ENCODE peak calls at places on chromosome 22, in seven cellular contexts. One of them, this sample, is unnamed.

GRCh38 chr22:19864538-19865106 is 9.9 kb upstream of the GNB1L start:
- DNase-seq in epithelial cell of esophagus: no peak
- DNase-seq in neural progenitor cell: no peak
- DNase-seq in body of pancreas: no peak
- DNase-seq in cardiac fibroblast: peak; percentile 52
- DNase-seq in lower lobe of right lung: no peak
- DNase-seq in astrocyte of the spinal cord: no peak
- DNase-seq in this sample: no peak

GRCh38 chr22:41828516-41828915 is 4.4 kb upstream of the SREBF2 start:
- DNase-seq in epithelial cell of esophagus: no peak
- DNase-seq in neural progenitor cell: no peak
- DNase-seq in body of pancreas: peak; percentile 53
- DNase-seq in cardiac fibroblast: no peak
- DNase-seq in lower lobe of right lung: no peak
- DNase-seq in astrocyte of the spinal cord: no peak
- DNase-seq in this sample: no peak

GRCh38 chr22:48250937-48251530 is 1488.6 kb downstream of the TBC1D22A start:
- DNase-seq in epithelial cell of esophagus: no peak
- DNase-seq in neural progenitor cell: no peak
- DNase-seq in body of pancreas: no peak
- DNase-seq in cardiac fibroblast: no peak
- DNase-seq in lower lobe of right lung: no peak
- DNase-seq in astrocyte of the spinal cord: no peak
- DNase-seq in this sample: no peak

GRCh38 chr22:33811686-33812085 is 108.6 kb downstream of the LARGE1 start:
- DNase-seq in epithelial cell of esophagus: no peak
- DNase-seq in neural progenitor cell: peak; percentile 26
- DNase-seq in body of pancreas: peak; percentile 39
- DNase-seq in cardiac fibroblast: peak; percentile 74
- DNase-seq in lower lobe of right lung: no peak
- DNase-seq in astrocyte of the spinal cord: no peak
- DNase-seq in this sample: no peak

GRCh38 chr22:48734359-48734758 is 1093.3 kb downstream of the BRD1 start:
- DNase-seq in epithelial cell of esophagus: no peak
- DNase-seq in neural progenitor cell: no peak
- DNase-seq in body of pancreas: no peak
- DNase-seq in cardiac fibroblast: no peak
- DNase-seq in lower lobe of right lung: peak; percentile 19
- DNase-seq in astrocyte of the spinal cord: no peak
- DNase-seq in this sample: no peak

GRCh38 chr22:35735622-35736021 is 17.9 kb downstream of the APOL5 start:
- DNase-seq in epithelial cell of esophagus: no peak
- DNase-seq in neural progenitor cell: no peak
- DNase-seq in body of pancreas: no peak
- DNase-seq in cardiac fibroblast: no peak
- DNase-seq in lower lobe of right lung: no peak
- DNase-seq in astrocyte of the spinal cord: no peak
- DNase-seq in this sample: no peak

GRCh38 chr22:33922268-33922667 is 2.0 kb upstream of the LARGE1 start:
- DNase-seq in epithelial cell of esophagus: no peak
- DNase-seq in neural progenitor cell: peak; percentile 90
- DNase-seq in body of pancreas: peak; percentile 46
- DNase-seq in cardiac fibroblast: peak; percentile 39
- DNase-seq in lower lobe of right lung: no peak
- DNase-seq in astrocyte of the spinal cord: no peak
- DNase-seq in this sample: no peak

GRCh38 chr22:23496445-23496833 is 83.7 kb downstream of the IGLL1 start:
- DNase-seq in epithelial cell of esophagus: no peak
- DNase-seq in neural progenitor cell: no peak
- DNase-seq in body of pancreas: no peak
- DNase-seq in cardiac fibroblast: no peak
- DNase-seq in lower lobe of right lung: no peak
- DNase-seq in astrocyte of the spinal cord: no peak
- DNase-seq in this sample: no peak

GRCh38 chr22:31441652-31442051 is 42.2 kb downstream of the DRG1 start:
- DNase-seq in epithelial cell of esophagus: no peak
- DNase-seq in neural progenitor cell: no peak
- DNase-seq in body of pancreas: no peak
- DNase-seq in cardiac fibroblast: no peak
- DNase-seq in lower lobe of right lung: no peak
- DNase-seq in astrocyte of the spinal cord: no peak
- DNase-seq in this sample: no peak

GRCh38 chr22:17954860-17955587 is 69.3 kb downstream of the MICAL3 start:
- DNase-seq in epithelial cell of esophagus: no peak
- DNase-seq in neural progenitor cell: no peak
- DNase-seq in body of pancreas: no peak
- DNase-seq in cardiac fibroblast: no peak
- DNase-seq in lower lobe of right lung: no peak
- DNase-seq in astrocyte of the spinal cord: no peak
- DNase-seq in this sample: no peak

GRCh38 chr22:35128637-35129036 is 62.7 kb downstream of the ISX start:
- DNase-seq in epithelial cell of esophagus: no peak
- DNase-seq in neural progenitor cell: no peak
- DNase-seq in body of pancreas: no peak
- DNase-seq in cardiac fibroblast: no peak
- DNase-seq in lower lobe of right lung: no peak
- DNase-seq in astrocyte of the spinal cord: no peak
- DNase-seq in this sample: no peak

GRCh38 chr22:41512421-41513194 is 31.7 kb downstream of the POLR3H start:
- DNase-seq in epithelial cell of esophagus: peak; percentile 75
- DNase-seq in neural progenitor cell: peak; percentile 86
- DNase-seq in body of pancreas: no peak
- DNase-seq in cardiac fibroblast: peak; percentile 69
- DNase-seq in lower lobe of right lung: no peak
- DNase-seq in astrocyte of the spinal cord: peak; percentile 82
- DNase-seq in this sample: peak; percentile 56

GRCh38 chr22:37235897-37236607 is 8.0 kb downstream of the RAC2 start:
- DNase-seq in epithelial cell of esophagus: no peak
- DNase-seq in neural progenitor cell: no peak
- DNase-seq in body of pancreas: no peak
- DNase-seq in cardiac fibroblast: no peak
- DNase-seq in lower lobe of right lung: peak; percentile 45
- DNase-seq in astrocyte of the spinal cord: no peak
- DNase-seq in this sample: no peak

GRCh38 chr22:49749227-49749626 is 78.4 kb downstream of the BRD1 start:
- DNase-seq in epithelial cell of esophagus: no peak
- DNase-seq in neural progenitor cell: no peak
- DNase-seq in body of pancreas: no peak
- DNase-seq in cardiac fibroblast: no peak
- DNase-seq in lower lobe of right lung: no peak
- DNase-seq in astrocyte of the spinal cord: no peak
- DNase-seq in this sample: no peak

GRCh38 chr22:50146440-50147228 is 23.9 kb upstream of the PANX2 start:
- DNase-seq in epithelial cell of esophagus: peak; percentile 78
- DNase-seq in neural progenitor cell: peak; percentile 40
- DNase-seq in body of pancreas: peak; percentile 76
- DNase-seq in cardiac fibroblast: peak; percentile 84
- DNase-seq in lower lobe of right lung: peak; percentile 60
- DNase-seq in astrocyte of the spinal cord: peak; percentile 53
- DNase-seq in this sample: no peak

GRCh38 chr22:22103078-22103593 is 120.5 kb upstream of the TOP3B start:
- DNase-seq in epithelial cell of esophagus: no peak
- DNase-seq in neural progenitor cell: peak; percentile 24
- DNase-seq in body of pancreas: no peak
- DNase-seq in cardiac fibroblast: no peak
- DNase-seq in lower lobe of right lung: no peak
- DNase-seq in astrocyte of the spinal cord: no peak
- DNase-seq in this sample: no peak
- TF ChIP-seq CTCF in epithelial cell of esophagus: peak; percentile 50
- TF ChIP-seq CTCF in neural progenitor cell: peak; percentile 58
- TF ChIP-seq CTCF in body of pancreas: no peak
- TF ChIP-seq CTCF in cardiac fibroblast: peak; percentile 67
- TF ChIP-seq CTCF in lower lobe of right lung: peak; percentile 20
- TF ChIP-seq CTCF in astrocyte of the spinal cord: peak; percentile 46
- TF ChIP-seq CTCF in this sample: peak; percentile 58

GRCh38 chr22:44615602-44616180 is 86.3 kb upstream of the PRR5 start:
- DNase-seq in epithelial cell of esophagus: no peak
- DNase-seq in neural progenitor cell: no peak
- DNase-seq in body of pancreas: no peak
- DNase-seq in cardiac fibroblast: no peak
- DNase-seq in lower lobe of right lung: peak; percentile 21
- DNase-seq in astrocyte of the spinal cord: no peak
- DNase-seq in this sample: no peak

GRCh38 chr22:44616461-44616860 is 85.5 kb upstream of the PRR5 start:
- DNase-seq in epithelial cell of esophagus: no peak
- DNase-seq in neural progenitor cell: no peak
- DNase-seq in body of pancreas: no peak
- DNase-seq in cardiac fibroblast: no peak
- DNase-seq in lower lobe of right lung: peak; percentile 30
- DNase-seq in astrocyte of the spinal cord: no peak
- DNase-seq in this sample: no peak

GRCh38 chr22:44613196-44613595 is 88.8 kb upstream of the PRR5 start:
- DNase-seq in epithelial cell of esophagus: no peak
- DNase-seq in neural progenitor cell: no peak
- DNase-seq in body of pancreas: no peak
- DNase-seq in cardiac fibroblast: no peak
- DNase-seq in lower lobe of right lung: no peak
- DNase-seq in astrocyte of the spinal cord: no peak
- DNase-seq in this sample: no peak

GRCh38 chr22:44616882-44617655 is 84.9 kb upstream of the PRR5 start:
- DNase-seq in epithelial cell of esophagus: no peak
- DNase-seq in neural progenitor cell: no peak
- DNase-seq in body of pancreas: no peak
- DNase-seq in cardiac fibroblast: no peak
- DNase-seq in lower lobe of right lung: peak; percentile 37
- DNase-seq in astrocyte of the spinal cord: no peak
- DNase-seq in this sample: no peak

DNA sequence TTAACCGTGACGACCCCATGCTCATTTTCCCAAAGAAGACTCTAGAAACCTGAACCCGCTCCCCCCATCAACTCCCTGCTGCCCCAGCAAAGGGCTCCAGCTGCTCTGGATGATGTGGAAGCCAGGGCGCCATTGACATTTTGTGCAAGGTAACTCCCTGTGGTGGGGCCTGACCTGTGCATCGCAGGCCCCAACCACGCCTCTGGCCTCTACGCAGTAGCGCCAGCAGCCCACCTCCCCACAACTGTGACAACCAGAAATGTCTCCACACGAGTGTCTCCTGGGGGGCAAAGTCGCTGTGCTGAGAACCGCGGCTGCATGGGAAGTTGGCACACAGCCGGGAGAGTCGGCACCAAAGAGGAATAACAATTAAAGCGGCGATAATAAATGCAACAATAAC is 86.9 kb upstream of the PRR5 start:
- DNase-seq in epithelial cell of esophagus: no peak
- DNase-seq in neural progenitor cell: no peak
- DNase-seq in body of pancreas: no peak
- DNase-seq in cardiac fibroblast: no peak
- DNase-seq in lower lobe of right lung: peak; percentile 24
- DNase-seq in astrocyte of the spinal cord: no peak
- DNase-seq in this sample: no peak
- H3K4me3 ChIP-seq in epithelial cell of esophagus: no peak overlapping the region
- H3K4me3 ChIP-seq in neural progenitor cell: no peak overlapping the region
- H3K4me3 ChIP-seq in body of pancreas: no peak overlapping the region
- H3K4me3 ChIP-seq in cardiac fibroblast: no peak overlapping the region
- H3K4me3 ChIP-seq in lower lobe of right lung: no peak overlapping the region
- H3K4me3 ChIP-seq in astrocyte of the spinal cord: no peak overlapping the region
- H3K4me3 ChIP-seq in this sample: no peak overlapping the region

DNA sequence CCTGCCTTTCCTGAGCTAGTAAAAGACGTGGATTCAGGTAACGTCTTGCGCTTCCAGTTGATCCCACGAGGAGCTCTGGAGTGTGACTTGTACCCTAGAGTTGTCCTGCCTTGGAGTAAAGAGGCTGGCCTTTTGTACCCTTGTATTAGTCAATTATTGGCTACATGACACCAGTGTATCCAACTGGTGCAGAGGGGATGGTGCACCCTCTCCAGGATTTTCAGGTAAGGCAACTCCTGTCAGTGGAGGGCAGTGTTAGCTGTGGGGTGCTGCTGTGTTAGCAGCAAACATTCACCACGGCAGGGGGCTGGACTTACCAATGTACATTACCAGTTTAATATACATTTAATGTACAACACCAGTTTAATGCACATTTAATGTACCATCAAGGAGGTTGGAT is 233.5 kb downstream of the MIAT start:
- DNase-seq in epithelial cell of esophagus: peak; percentile 7
- DNase-seq in neural progenitor cell: peak; percentile 31
- DNase-seq in body of pancreas: no peak
- DNase-seq in cardiac fibroblast: no peak
- DNase-seq in lower lobe of right lung: no peak
- DNase-seq in astrocyte of the spinal cord: no peak
- DNase-seq in this sample: no peak
- TF ChIP-seq CTCF in epithelial cell of esophagus: peak; percentile 22
- TF ChIP-seq CTCF in neural progenitor cell: peak; percentile 30
- TF ChIP-seq CTCF in body of pancreas: no peak
- TF ChIP-seq CTCF in cardiac fibroblast: no peak
- TF ChIP-seq CTCF in lower lobe of right lung: no peak
- TF ChIP-seq CTCF in astrocyte of the spinal cord: peak; percentile 7
- TF ChIP-seq CTCF in this sample: no peak

GRCh38 chr22:29720824-29721323 is 1.1 kb downstream of the CABP7 start:
- DNase-seq in epithelial cell of esophagus: no peak
- DNase-seq in neural progenitor cell: peak; percentile 40
- DNase-seq in body of pancreas: no peak
- DNase-seq in cardiac fibroblast: no peak
- DNase-seq in lower lobe of right lung: no peak
- DNase-seq in astrocyte of the spinal cord: no peak
- DNase-seq in this sample: no peak

GRCh38 chr22:29722151-29722550 is 2.3 kb downstream of the CABP7 start:
- DNase-seq in epithelial cell of esophagus: no peak
- DNase-seq in neural progenitor cell: no peak
- DNase-seq in body of pancreas: no peak
- DNase-seq in cardiac fibroblast: no peak
- DNase-seq in lower lobe of right lung: no peak
- DNase-seq in astrocyte of the spinal cord: no peak
- DNase-seq in this sample: no peak

GRCh38 chr22:29717789-29718188 is 2.0 kb upstream of the CABP7 start:
- DNase-seq in epithelial cell of esophagus: peak; percentile 86
- DNase-seq in neural progenitor cell: no peak
- DNase-seq in body of pancreas: no peak
- DNase-seq in cardiac fibroblast: no peak
- DNase-seq in lower lobe of right lung: no peak
- DNase-seq in astrocyte of the spinal cord: no peak
- DNase-seq in this sample: no peak

GRCh38 chr22:29718949-29719893 is 582 bp upstream of the CABP7 start:
- DNase-seq in epithelial cell of esophagus: no peak
- DNase-seq in neural progenitor cell: no peak
- DNase-seq in body of pancreas: no peak
- DNase-seq in cardiac fibroblast: no peak
- DNase-seq in lower lobe of right lung: no peak
- DNase-seq in astrocyte of the spinal cord: no peak
- DNase-seq in this sample: no peak

DNA sequence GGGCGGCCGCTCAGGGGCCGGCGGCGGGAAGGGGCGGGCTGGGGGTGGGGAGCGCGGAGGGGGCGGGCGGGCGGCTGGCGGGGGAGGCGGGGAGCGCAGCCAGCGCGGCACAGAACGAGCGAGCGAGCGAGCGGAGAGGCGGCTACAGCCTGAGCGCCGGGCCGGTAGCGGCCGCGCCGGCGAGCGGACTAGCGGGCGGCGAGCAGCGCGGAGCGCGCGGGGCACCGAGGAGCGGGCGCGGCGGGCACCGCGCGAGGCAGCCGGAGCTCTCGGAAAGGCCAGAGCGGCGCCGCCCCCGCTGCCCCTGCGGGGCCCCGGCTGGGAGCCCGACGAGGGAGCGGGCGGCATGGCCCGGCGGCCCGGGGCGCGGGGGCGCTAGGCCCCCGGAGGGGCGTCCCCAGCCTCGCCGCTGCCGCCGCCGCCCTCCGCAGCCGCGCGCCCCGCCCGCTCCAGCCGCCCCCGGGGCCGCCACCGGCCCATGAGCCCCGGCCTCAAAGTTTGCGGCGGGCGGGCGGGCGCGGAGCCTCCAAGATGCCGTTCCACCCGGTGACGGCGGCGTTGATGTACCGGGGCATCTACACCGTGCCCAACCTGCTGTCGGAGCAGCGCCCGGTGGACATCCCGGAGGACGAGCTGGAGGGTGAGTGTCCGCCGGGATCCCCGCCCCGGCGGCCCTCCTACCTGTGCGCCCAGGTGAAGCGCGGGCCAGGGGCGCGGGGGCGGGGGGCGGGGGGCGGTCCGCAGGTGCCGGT is at the start of gene CABP7:
- DNase-seq in epithelial cell of esophagus: no peak
- DNase-seq in neural progenitor cell: peak; percentile 70
- DNase-seq in body of pancreas: no peak
- DNase-seq in cardiac fibroblast: no peak
- DNase-seq in lower lobe of right lung: no peak
- DNase-seq in astrocyte of the spinal cord: no peak
- DNase-seq in this sample: no peak
- H3K4me3 ChIP-seq in epithelial cell of esophagus: no peak within 1 kb of the TSS
- H3K4me3 ChIP-seq in neural progenitor cell: peak within 1 kb of the TSS; percentile 39
- H3K4me3 ChIP-seq in body of pancreas: no peak within 1 kb of the TSS
- H3K4me3 ChIP-seq in cardiac fibroblast: no peak within 1 kb of the TSS
- H3K4me3 ChIP-seq in lower lobe of right lung: peak within 1 kb of the TSS; percentile 11
- H3K4me3 ChIP-seq in astrocyte of the spinal cord: no peak within 1 kb of the TSS
- H3K4me3 ChIP-seq in this sample: no peak within 1 kb of the TSS

This sample was measured in HFF-Myc.